ENCODE peak calls at places on chromosomes 13 and 19, in six cellular contexts. L, R, N, H, W and U are unnamed samples.

GRCh38 chr13:27269114-27269665 is 1.4 kb upstream of the RASL11A start:
- DNase-seq in L (no peak), R (peak; percentile 28), N (no peak), H (no peak), W (no peak), U (no peak)

GRCh38 chr13:90447735-90448103 is 899.8 kb upstream of the MIR17HG start:
- DNase-seq in L (no peak), R (peak; percentile 63), N (peak; percentile 94), H (no peak), W (peak; percentile 10), U (no peak)

GRCh38 chr19:30498707-30499106 is 126.5 kb downstream of the ZNF536 start:
- DNase-seq in L (no peak), R (no peak), N (no peak), H (no peak), W (no peak), U (no peak)

GRCh38 chr19:5929179-5929578 is 15.1 kb downstream of the CAPS start:
- DNase-seq in L (no peak), R (no peak), N (no peak), H (no peak), W (no peak), U (no peak)

GRCh38 chr19:55487884-55488687 is at the start of gene SSC5D:
- DNase-seq in L (no peak), R (peak; percentile 26), N (peak; percentile 47), H (peak; percentile 41), W (no peak), U (no peak)

GRCh38 chr13:98171806-98172569 is 5.1 kb downstream of the RNF113B start:
- DNase-seq in L (no peak), R (peak; percentile 32), N (peak; percentile 70), H (peak; percentile 50), W (no peak), U (no peak)

GRCh38 chr13:21074601-21075302 is 13.4 kb upstream of the LATS2 start:
- DNase-seq in L (no peak), R (no peak), N (no peak), H (no peak), W (no peak), U (no peak)

GRCh38 chr13:43263047-43263446 is 239.7 kb downstream of the DNAJC15 start:
- DNase-seq in L (no peak), R (no peak), N (no peak), H (no peak), W (no peak), U (no peak)

GRCh38 chr19:4980087-4980486 is 11.2 kb downstream of the KDM4B start:
- DNase-seq in L (no peak), R (no peak), N (peak; percentile 53), H (no peak), W (no peak), U (no peak)

GRCh38 chr13:46949211-46949610 is 52.4 kb upstream of the HTR2A start:
- DNase-seq in L (no peak), R (no peak), N (no peak), H (no peak), W (no peak), U (no peak)

GRCh38 chr19:41862445-41862986 is 2.5 kb downstream of the RPS19 start:
- DNase-seq in L (no peak), R (no peak), N (no peak), H (no peak), W (no peak), U (no peak)

GRCh38 chr19:7806876-7807275 is 23.1 kb upstream of the EVI5L start:
- DNase-seq in L (no peak), R (no peak), N (no peak), H (no peak), W (no peak), U (no peak)

GRCh38 chr13:98279473-98280175 is 102.6 kb upstream of the RNF113B start:
- DNase-seq in L (no peak), R (no peak), N (no peak), H (peak; percentile 72), W (no peak), U (peak; percentile 48)

GRCh38 chr19:44694184-44694579 is 4.8 kb upstream of the CEACAM16 start:
- DNase-seq in L (no peak), R (no peak), N (no peak), H (no peak), W (no peak), U (no peak)

GRCh38 chr13:44031555-44031954 is 151.9 kb downstream of the LACC1 start:
- DNase-seq in L (no peak), R (no peak), N (no peak), H (no peak), W (no peak), U (no peak)

GRCh38 chr19:18098891-18099622 is 1.5 kb downstream of the MAST3 start:
- DNase-seq in L (no peak), R (no peak), N (no peak), H (no peak), W (no peak), U (no peak)

GRCh38 chr13:106100261-106100919 is 435.1 kb downstream of the EFNB2 start:
- DNase-seq in L (no peak), R (no peak), N (no peak), H (no peak), W (no peak), U (no peak)

GRCh38 chr13:43285891-43286602 is 262.7 kb downstream of the DNAJC15 start:
- DNase-seq in L (no peak), R (peak; percentile 68), N (peak; percentile 76), H (peak; percentile 69), W (no peak), U (no peak)

GRCh38 chr19:49436381-49437017 is 4.8 kb downstream of the SLC17A7 start:
- DNase-seq in L (no peak), R (no peak), N (no peak), H (peak; percentile 81), W (no peak), U (peak; percentile 55)

GRCh38 chr19:3844596-3844995 is 24.2 kb downstream of the ZFR2 start:
- DNase-seq in L (no peak), R (peak; percentile 8), N (peak; percentile 76), H (no peak), W (no peak), U (no peak)

GRCh38 chr19:15199652-15200574 is 882 bp downstream of the NOTCH3 start:
- DNase-seq in L (no peak), R (peak; percentile 16), N (no peak), H (peak; percentile 53), W (no peak), U (no peak)

GRCh38 chr13:25687622-25688225 is 315.9 kb downstream of the ATP8A2 start:
- DNase-seq in L (no peak), R (no peak), N (peak; percentile 16), H (no peak), W (no peak), U (no peak)

DNA sequence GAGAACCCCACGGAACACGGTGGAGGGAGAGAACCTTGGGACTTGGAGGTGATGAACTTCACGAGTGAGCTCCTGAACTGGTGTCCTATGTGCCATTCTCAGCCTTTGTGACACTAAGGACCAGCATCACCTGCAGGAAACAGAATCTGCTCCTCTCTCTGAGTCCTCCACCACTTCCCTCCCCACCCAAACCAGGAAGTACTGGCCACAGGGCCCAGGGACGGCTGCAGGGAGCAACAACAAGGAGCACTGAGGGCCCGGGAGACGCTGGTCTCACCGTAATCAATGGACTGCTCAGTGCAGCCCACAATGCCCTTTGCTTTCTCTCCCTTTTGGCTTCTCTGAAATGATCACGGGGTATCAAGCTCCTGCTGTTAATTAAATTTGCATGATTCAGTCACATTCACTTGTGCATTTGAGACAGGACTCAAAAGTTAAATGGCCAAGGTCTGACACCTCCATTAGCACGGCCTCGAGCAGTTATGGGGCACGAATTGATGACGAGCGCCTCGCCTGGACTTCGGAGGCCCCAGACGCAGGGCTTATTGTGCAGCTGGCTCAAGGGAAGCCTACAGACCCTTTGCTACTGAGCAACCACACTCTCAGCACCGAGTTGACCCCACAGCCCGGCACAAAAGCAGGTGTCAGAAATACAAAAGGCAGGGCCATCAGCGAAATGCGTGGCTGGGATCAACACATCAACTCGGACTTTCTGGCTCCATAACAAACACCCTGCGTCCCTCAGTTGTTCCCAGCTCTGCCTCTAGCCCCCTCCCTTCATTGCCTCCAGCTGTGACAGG is 18.4 kb downstream of the PEPD start:
- DNase-seq in L (no peak), R (no peak), N (no peak), H (no peak), W (no peak), U (no peak)
- H3K4me3 ChIP-seq in L (no peak overlapping the region), R (no peak overlapping the region), N (no peak overlapping the region), H (peak overlapping the region; percentile 1), W (no peak overlapping the region), U (no peak overlapping the region)

GRCh38 chr19:1467228-1467511 is 11.8 kb downstream of the C19orf25 start:
- DNase-seq in L (no peak), R (no peak), N (no peak), H (no peak), W (no peak), U (no peak)
- H3K4me3 ChIP-seq in L (no peak overlapping the region), R (no peak overlapping the region), N (no peak overlapping the region), H (no peak overlapping the region), W (no peak overlapping the region), U (no peak overlapping the region)

DNA sequence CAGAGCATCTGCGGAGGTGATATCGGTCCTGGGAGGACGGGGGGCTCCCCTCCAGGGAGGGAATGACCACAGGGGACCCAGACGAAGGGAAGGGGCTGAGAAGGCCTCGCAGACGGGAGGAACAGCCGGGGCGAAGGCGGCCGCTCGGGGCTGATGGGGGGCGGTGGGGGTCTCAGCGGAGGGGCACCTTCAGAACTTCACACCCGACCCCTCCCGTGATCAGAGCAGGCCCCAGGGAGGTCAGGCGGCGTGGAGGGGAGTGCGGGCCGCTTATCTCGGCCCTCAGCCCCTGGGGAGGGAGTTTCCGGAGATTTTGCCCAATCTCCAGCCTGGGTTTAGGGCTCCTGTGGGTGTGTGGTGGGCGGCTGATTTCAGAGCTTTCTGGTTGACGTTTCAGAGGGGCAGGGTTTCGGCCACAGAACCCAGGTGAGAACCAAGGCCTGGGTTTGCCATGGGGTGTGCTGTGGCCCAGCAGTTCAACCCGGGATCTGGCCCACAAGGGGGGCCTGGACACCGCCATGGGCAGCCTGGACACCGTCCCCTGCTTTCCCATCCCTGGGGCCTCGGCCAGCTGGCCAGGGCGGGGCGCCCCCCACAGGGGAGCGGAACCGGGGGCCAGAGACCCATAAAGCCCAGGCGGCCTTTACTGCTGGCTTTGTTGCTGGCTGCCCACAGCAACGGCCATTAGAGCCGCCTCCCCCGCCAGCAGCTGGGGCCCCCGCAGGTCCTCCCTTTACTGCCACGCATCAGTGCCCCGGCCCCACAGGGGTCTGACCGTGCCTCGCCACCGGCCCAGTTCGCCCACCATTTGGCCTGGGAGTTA is 29.0 kb downstream of the ARID3A start:
- DNase-seq in L (no peak), R (no peak), N (no peak), H (peak; percentile 18), W (no peak), U (no peak)
- H3K4me3 ChIP-seq in L (no peak overlapping the region), R (no peak overlapping the region), N (no peak overlapping the region), H (no peak overlapping the region), W (no peak overlapping the region), U (no peak overlapping the region)

DNA sequence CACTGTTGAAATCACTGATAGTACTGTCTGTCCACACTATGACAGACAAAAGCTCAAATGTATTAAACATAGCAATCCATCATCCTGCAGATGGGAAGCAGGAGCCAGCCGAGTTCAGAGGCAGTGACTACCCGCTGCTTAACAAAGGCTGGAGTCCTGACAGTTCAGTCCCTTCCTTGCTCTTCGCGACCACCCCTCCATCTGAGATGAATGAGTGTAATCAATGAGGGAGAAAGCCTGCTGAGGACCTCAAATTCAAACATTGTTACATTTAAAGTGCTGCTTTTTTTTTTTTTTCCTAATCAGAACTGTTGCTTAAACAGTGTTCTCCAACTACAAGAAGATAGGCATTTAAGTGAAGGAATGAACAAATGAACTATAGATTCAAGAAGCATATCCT is 14.9 kb downstream of the DACH1 start:
- DNase-seq in L (no peak), R (no peak), N (no peak), H (peak; percentile 19), W (no peak), U (no peak)
- H3K4me3 ChIP-seq in L (no peak overlapping the region), R (no peak overlapping the region), N (no peak overlapping the region), H (no peak overlapping the region), W (no peak overlapping the region), U (no peak overlapping the region)

GRCh38 chr13:112072531-112073244 is 5.7 kb downstream of the SOX1 start:
- DNase-seq in L (no peak), R (no peak), N (no peak), H (no peak), W (no peak), U (no peak)
- H3K4me3 ChIP-seq in L (no peak overlapping the region), R (no peak overlapping the region), N (no peak overlapping the region), H (no peak overlapping the region), W (no peak overlapping the region), U (no peak overlapping the region)